ENCODE peak calls at places on chromosomes 2 and 18, in seven cellular contexts. L is neuronal stem cell, N is left ventricle myocardium inferior, E is SJSA1, O is cardiac muscle cell, A is GM23338, C is PC-3. Y is an unnamed sample.

GRCh38 chr2:238015705-238016104 is 45.1 kb upstream of the SCLY start:
- DNase-seq in L (no peak), N (no peak), E (no peak), O (no peak), A (no peak), C (no peak), Y (no peak)

GRCh38 chr2:27988718-27989117 is 98.2 kb downstream of the BABAM2 start:
- DNase-seq in L (no peak), N (no peak), E (no peak), O (no peak), A (no peak), C (no peak), Y (no peak)

GRCh38 chr2:210072922-210073509 is 70.6 kb downstream of the RPE start:
- DNase-seq in L (no peak), N (no peak), E (no peak), O (peak; percentile 13), A (peak; percentile 65), C (peak; percentile 62), Y (no peak)

GRCh38 chr2:120379916-120380893 is 34.3 kb downstream of the INHBB start:
- DNase-seq in L (no peak), N (no peak), E (no peak), O (no peak), A (no peak), C (no peak), Y (no peak)

GRCh38 chr2:205358351-205358815 is 323.9 kb upstream of the NRP2 start:
- DNase-seq in L (no peak), N (no peak), E (no peak), O (no peak), A (peak; percentile 81), C (no peak), Y (no peak)

GRCh38 chr18:47772374-47773248 is 157.8 kb downstream of the SMAD2 start:
- DNase-seq in L (peak; percentile 32), N (peak; percentile 38), E (peak; percentile 73), O (peak; percentile 66), A (peak; percentile 81), C (peak; percentile 57), Y (peak; percentile 57)

GRCh38 chr2:2101924-2102323 is 229.2 kb downstream of the MYT1L start:
- DNase-seq in L (no peak), N (no peak), E (no peak), O (no peak), A (peak; percentile 64), C (no peak), Y (no peak)

GRCh38 chr2:122020377-122020776 is 264.9 kb downstream of the TSN start:
- DNase-seq in L (no peak), N (no peak), E (no peak), O (no peak), A (no peak), C (no peak), Y (no peak)

GRCh38 chr2:151762694-151763093 is 28.4 kb upstream of the NEB start:
- DNase-seq in L (no peak), N (no peak), E (no peak), O (no peak), A (no peak), C (no peak), Y (no peak)

GRCh38 chr2:44639399-44639798 is 277.7 kb downstream of the CAMKMT start:
- DNase-seq in L (no peak), N (no peak), E (no peak), O (no peak), A (no peak), C (no peak), Y (no peak)

GRCh38 chr2:169734172-169734847 is 678 bp downstream of the KLHL23 start:
- DNase-seq in L (peak; percentile 31), N (no peak), E (no peak), O (peak; percentile 69), A (peak; percentile 75), C (peak; percentile 24), Y (peak; percentile 55)

GRCh38 chr2:15610430-15610952 is 18.8 kb downstream of the DDX1 start:
- DNase-seq in L (no peak), N (no peak), E (no peak), O (no peak), A (no peak), C (no peak), Y (no peak)

GRCh38 chr2:158772306-158773078 is 22.6 kb upstream of the DAPL1 start:
- DNase-seq in L (no peak), N (no peak), E (no peak), O (no peak), A (peak; percentile 25), C (no peak), Y (peak; percentile 84)

GRCh38 chr2:145431181-145431951 is 911.4 kb upstream of the ZEB2 start:
- DNase-seq in L (peak; percentile 11), N (no peak), E (no peak), O (peak; percentile 32), A (peak; percentile 71), C (peak; percentile 39), Y (no peak)

GRCh38 chr2:217803639-217803932 is 199.2 kb downstream of the TNS1 start:
- DNase-seq in L (no peak), N (no peak), E (no peak), O (no peak), A (no peak), C (no peak), Y (no peak)

GRCh38 chr2:217804338-217804737 is 198.5 kb downstream of the TNS1 start:
- DNase-seq in L (no peak), N (peak; percentile 32), E (no peak), O (peak; percentile 62), A (peak; percentile 46), C (no peak), Y (no peak)

GRCh38 chr2:217806480-217806760 is 196.4 kb downstream of the TNS1 start:
- DNase-seq in L (no peak), N (peak; percentile 22), E (no peak), O (no peak), A (no peak), C (no peak), Y (no peak)

GRCh38 chr2:217805679-217806479 is 196.9 kb downstream of the TNS1 start:
- DNase-seq in L (no peak), N (peak; percentile 17), E (no peak), O (no peak), A (no peak), C (no peak), Y (no peak)

DNA sequence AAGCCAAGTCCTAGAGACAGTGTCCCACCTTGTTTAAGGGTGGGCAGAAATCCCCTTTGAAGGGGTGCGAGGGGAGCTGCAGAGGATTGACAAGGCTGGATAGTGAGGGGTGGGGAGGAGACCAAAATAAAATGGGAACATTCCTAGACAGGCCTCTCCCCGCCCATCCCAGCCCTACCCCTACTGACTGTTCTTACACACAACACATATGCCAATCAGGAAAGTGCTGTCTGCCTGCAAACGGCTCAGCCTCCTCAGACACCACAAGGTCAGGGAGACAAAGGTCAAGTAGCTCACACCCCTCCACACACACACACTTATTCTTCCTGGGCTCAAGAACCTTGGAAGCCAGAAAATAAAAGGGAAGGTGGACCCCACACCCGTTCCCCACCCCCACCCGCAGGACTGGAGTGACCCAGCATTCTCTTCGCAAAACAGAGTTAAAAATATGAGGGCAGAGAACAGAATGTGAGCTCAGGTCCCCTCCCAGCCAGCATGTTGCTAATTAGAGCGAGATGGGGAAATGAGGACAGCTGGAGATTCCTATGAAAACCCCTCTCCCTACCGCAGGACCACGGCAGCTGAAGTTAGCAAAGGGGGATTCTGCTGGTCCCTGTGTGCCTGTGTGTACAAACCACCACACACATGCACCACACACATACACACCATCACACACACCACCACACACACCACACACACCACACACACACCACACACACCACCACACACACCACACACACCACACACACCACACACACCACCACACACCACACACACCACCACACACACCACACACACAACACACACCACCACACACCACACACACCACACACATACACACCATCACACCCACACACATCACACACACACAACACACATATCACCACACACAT is 197.8 kb downstream of the TNS1 start:
- DNase-seq in L (no peak), N (peak; percentile 22), E (no peak), O (no peak), A (no peak), C (no peak), Y (no peak)
- H3K36me3 ChIP-seq in L (no peaks in the 10 kb centered on the region), N (peaks cover 74% of the 10 kb centered on the region), E (peaks cover 10% of the 10 kb centered on the region), O (peaks cover 4% of the 10 kb centered on the region), A (no peaks in the 10 kb centered on the region), C (no peaks in the 10 kb centered on the region), Y (peaks cover 21% of the 10 kb centered on the region)

GRCh38 chr2:132669854-132670103 is 226 bp downstream of the LYPD1 start:
- DNase-seq in L (peak; percentile 44), N (no peak), E (no peak), O (peak; percentile 67), A (peak; percentile 68), C (peak; percentile 45), Y (no peak)

GRCh38 chr2:132665401-132665800 is 4.6 kb downstream of the LYPD1 start:
- DNase-seq in L (no peak), N (no peak), E (no peak), O (no peak), A (no peak), C (no peak), Y (no peak)

GRCh38 chr2:132668986-132669853 is 785 bp downstream of the LYPD1 start:
- DNase-seq in L (no peak), N (no peak), E (no peak), O (peak; percentile 32), A (peak; percentile 68), C (peak; percentile 46), Y (no peak)

GRCh38 chr2:132668189-132668833 is 1.7 kb downstream of the LYPD1 start:
- DNase-seq in L (no peak), N (no peak), E (no peak), O (peak; percentile 62), A (peak; percentile 71), C (peak; percentile 31), Y (no peak)

DNA sequence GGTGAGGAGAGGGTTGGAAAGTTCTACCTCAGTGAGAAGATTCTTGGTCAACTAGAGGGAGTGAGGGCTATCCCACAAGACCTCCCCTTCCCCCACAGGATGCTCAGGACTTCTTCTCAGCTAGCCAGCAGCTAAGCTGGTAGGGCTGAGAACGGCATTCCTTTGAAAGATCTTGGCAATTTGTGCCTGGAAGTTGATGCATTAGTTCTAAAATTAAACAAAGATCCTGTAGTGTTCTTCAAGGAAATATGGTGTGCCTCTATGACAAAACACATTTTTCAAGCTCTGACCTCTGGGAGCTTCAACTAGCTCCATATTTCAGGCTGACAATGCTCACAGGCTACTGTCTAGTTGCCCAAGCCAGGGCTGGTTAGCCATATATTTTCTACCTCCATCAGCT is 2.3 kb downstream of the LYPD1 start:
- DNase-seq in L (no peak), N (no peak), E (no peak), O (no peak), A (no peak), C (no peak), Y (no peak)
- H3K4me3 ChIP-seq in L (peak overlapping the region; percentile 1), N (no peak overlapping the region), E (no peak overlapping the region), O (no peak overlapping the region), A (peak overlapping the region; percentile 79), C (peak overlapping the region; percentile 78), Y (no peak overlapping the region)

DNA sequence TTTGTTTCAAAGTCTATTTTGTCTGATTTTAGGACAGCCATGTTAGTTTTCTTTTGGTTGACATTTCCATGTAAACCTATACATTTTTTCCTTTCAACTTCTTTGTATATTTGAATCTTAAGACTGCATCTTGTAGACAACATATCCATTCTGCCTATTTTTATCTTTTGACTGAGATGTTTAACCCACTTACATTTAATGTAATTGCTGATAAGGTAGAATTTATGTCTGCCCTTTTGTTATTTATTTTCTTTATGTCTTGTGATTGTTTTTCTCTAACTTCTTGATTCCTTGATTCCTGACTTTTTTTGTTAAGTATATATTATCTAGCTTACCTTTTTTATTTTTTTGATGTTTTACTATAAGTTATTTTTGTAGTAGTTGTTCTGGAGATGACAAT is 542.5 kb downstream of the SUCLG1 start:
- DNase-seq in L (no peak), N (no peak), E (no peak), O (no peak), A (no peak), C (no peak), Y (no peak)
- H3K36me3 ChIP-seq in L (no peaks in the 10 kb centered on the region), N (no peaks in the 10 kb centered on the region), E (no peaks in the 10 kb centered on the region), O (no peaks in the 10 kb centered on the region), A (no peaks in the 10 kb centered on the region), C (no peaks in the 10 kb centered on the region), Y (no peaks in the 10 kb centered on the region)

GRCh38 chr2:172011814-172012580 is 12.2 kb downstream of the METAP1D start:
- DNase-seq in L (no peak), N (no peak), E (no peak), O (no peak), A (no peak), C (no peak), Y (no peak)
- H3K4me3 ChIP-seq in L (no peak overlapping the region), N (no peak overlapping the region), E (no peak overlapping the region), O (no peak overlapping the region), A (no peak overlapping the region), C (no peak overlapping the region), Y (no peak overlapping the region)